ENCODE peak calls at places on chromosomes 16 and 17, in eight cellular contexts. D, N, E, O, Y, L, T and P are unnamed samples.
A peak's percentile ranks its signal among the peaks of the same experiment; 100 is the strongest.

GRCh38 chr16:75296606-75297005 is 45.2 kb upstream of the BCAR1 start:
- DNase-seq in D (no peak), N (peak; percentile 79), E (no peak), O (no peak), Y (no peak), L (no peak), T (peak; percentile 67), P (no peak)

GRCh38 chr17:21015564-21015963 is 27.2 kb downstream of the USP22 start:
- DNase-seq in D (no peak), N (no peak), E (no peak), O (no peak), Y (no peak), L (no peak), T (no peak), P (no peak)

GRCh38 chr17:77234695-77235094 is 93.9 kb downstream of the SEC14L1 start:
- DNase-seq in D (no peak), N (no peak), E (no peak), O (no peak), Y (no peak), L (no peak), T (no peak), P (no peak)

GRCh38 chr17:36546418-36547093 is 1.8 kb downstream of the GGNBP2 start:
- DNase-seq in D (no peak), N (no peak), E (no peak), O (no peak), Y (no peak), L (no peak), T (no peak), P (no peak)

GRCh38 chr16:48374255-48374654 is 11.0 kb downstream of the SIAH1 start:
- DNase-seq in D (no peak), N (no peak), E (no peak), O (no peak), Y (no peak), L (no peak), T (no peak), P (no peak)

GRCh38 chr16:50208460-50208931 is 55.4 kb downstream of the TENT4B start:
- DNase-seq in D (no peak), N (no peak), E (peak; percentile 79), O (no peak), Y (no peak), L (no peak), T (peak; percentile 65), P (no peak)

GRCh38 chr17:47225911-47226688 is 17.0 kb downstream of the MYL4 start:
- DNase-seq in D (no peak), N (no peak), E (no peak), O (no peak), Y (no peak), L (no peak), T (peak; percentile 20), P (no peak)

GRCh38 chr16:11265124-11265523 is 4.0 kb downstream of the TNP2 start:
- DNase-seq in D (no peak), N (no peak), E (no peak), O (no peak), Y (no peak), L (no peak), T (no peak), P (no peak)

GRCh38 chr17:32111141-32111771 is 31.0 kb upstream of the RHOT1 start:
- DNase-seq in D (peak; percentile 33), N (peak; percentile 80), E (peak; percentile 46), O (peak; percentile 87), Y (peak; percentile 73), L (peak; percentile 12), T (peak; percentile 53), P (peak; percentile 75)

GRCh38 chr17:75835315-75835987 is 8.8 kb downstream of the UNC13D start:
- DNase-seq in D (no peak), N (no peak), E (no peak), O (no peak), Y (peak; percentile 66), L (no peak), T (no peak), P (no peak)

GRCh38 chr17:56125830-56126819 is 27.1 kb upstream of the ANKFN1 start:
- DNase-seq in D (peak; percentile 30), N (no peak), E (peak; percentile 19), O (no peak), Y (no peak), L (no peak), T (peak; percentile 61), P (no peak)

GRCh38 chr17:41785876-41786226 is 660 bp downstream of the JUP start:
- DNase-seq in D (no peak), N (no peak), E (no peak), O (no peak), Y (peak; percentile 63), L (no peak), T (peak; percentile 22), P (no peak)

GRCh38 chr16:57878586-57878985 is 76.3 kb upstream of the KIFC3 start:
- DNase-seq in D (no peak), N (no peak), E (no peak), O (no peak), Y (no peak), L (no peak), T (no peak), P (no peak)

GRCh38 chr17:10618202-10618635 is 38.9 kb downstream of the MYH3 start:
- DNase-seq in D (peak; percentile 18), N (peak; percentile 66), E (peak; percentile 42), O (peak; percentile 87), Y (peak; percentile 80), L (peak; percentile 38), T (peak; percentile 46), P (no peak)

GRCh38 chr16:49499018-49499785 is 125.6 kb downstream of the C16orf78 start:
- DNase-seq in D (no peak), N (no peak), E (no peak), O (peak; percentile 62), Y (no peak), L (no peak), T (no peak), P (no peak)

GRCh38 chr16:49354101-49354500 is 19.5 kb upstream of the C16orf78 start:
- DNase-seq in D (no peak), N (no peak), E (no peak), O (no peak), Y (no peak), L (no peak), T (no peak), P (no peak)

GRCh38 chr16:14003119-14003570 is 68.0 kb upstream of the MRTFB start:
- DNase-seq in D (no peak), N (peak; percentile 78), E (peak; percentile 66), O (peak; percentile 91), Y (peak; percentile 69), L (no peak), T (peak; percentile 77), P (no peak)

GRCh38 chr16:84643180-84643583 is 5.1 kb upstream of the KLHL36 start:
- DNase-seq in D (peak; percentile 71), N (peak; percentile 85), E (peak; percentile 80), O (no peak), Y (no peak), L (no peak), T (peak; percentile 90), P (peak; percentile 95)

GRCh38 chr16:15899538-15900100 is 11.2 kb upstream of the CEP20 start:
- DNase-seq in D (peak; percentile 66), N (no peak), E (peak; percentile 67), O (no peak), Y (no peak), L (no peak), T (peak; percentile 98), P (no peak)

DNA sequence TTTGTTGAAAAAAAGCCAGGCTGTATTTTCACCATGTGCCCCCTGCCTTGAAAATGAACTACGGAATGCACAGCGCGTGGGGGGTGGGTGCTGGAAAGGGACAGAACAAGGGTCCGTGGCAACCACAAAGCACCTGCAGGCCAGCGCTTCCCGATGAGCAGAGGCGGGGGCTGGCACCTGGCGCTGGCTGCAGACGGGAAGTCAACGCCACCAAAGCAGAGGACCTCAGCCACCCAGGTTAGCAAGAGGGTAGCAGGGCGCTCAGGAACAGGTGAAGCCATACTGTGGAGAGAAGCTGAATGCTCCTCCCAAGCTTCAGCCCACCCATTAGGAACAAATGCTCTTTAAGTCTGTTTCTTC is 64.7 kb downstream of the KLHDC4 start:
- DNase-seq in D (no peak), N (no peak), E (no peak), O (no peak), Y (no peak), L (no peak), T (no peak), P (no peak)
- TF ChIP-seq CTCF in D (no peak), N (no peak), E (no peak), O (no peak), Y (no peak), L (no peak), T (no peak), P (no peak)

GRCh38 chr16:52171481-52171880 is 375.5 kb downstream of the TOX3 start:
- DNase-seq in D (no peak), N (no peak), E (no peak), O (no peak), Y (no peak), L (no peak), T (no peak), P (no peak)
- TF ChIP-seq CTCF in D (no peak), N (no peak), E (no peak), O (no peak), Y (no peak), L (no peak), T (no peak), P (no peak)

DNA sequence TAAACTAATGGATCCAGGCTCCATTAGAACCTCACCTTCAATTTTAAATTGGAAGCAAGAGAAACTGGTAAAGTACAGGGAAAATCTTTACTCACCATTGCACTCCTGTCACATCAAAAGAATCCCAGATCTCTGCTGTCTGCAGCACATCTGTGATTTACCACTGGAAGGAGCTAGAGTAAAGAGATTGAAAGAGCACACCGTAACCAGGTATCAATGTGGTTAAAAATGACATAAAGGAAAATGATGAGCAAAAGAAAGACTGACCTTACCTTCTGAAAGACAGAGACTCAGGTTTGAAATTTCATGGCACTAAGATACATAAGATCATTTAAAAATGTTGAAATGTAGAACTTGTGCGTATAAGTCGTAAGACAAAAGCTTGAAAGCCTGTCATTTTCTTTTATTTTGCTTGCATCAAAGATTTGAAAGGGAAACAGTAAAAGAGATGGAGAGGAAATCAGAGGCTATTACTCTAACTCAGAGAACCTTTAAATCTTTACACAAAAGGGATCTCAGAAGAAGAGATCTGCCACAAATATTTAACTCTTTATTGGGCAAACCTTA is 678.2 kb upstream of the GOT2 start:
- DNase-seq in D (no peak), N (no peak), E (no peak), O (no peak), Y (no peak), L (no peak), T (peak; percentile 28), P (no peak)
- TF ChIP-seq CTCF in D (peak; percentile 60), N (no peak), E (peak; percentile 17), O (peak; percentile 76), Y (no peak), L (no peak), T (peak; percentile 38), P (no peak)

DNA sequence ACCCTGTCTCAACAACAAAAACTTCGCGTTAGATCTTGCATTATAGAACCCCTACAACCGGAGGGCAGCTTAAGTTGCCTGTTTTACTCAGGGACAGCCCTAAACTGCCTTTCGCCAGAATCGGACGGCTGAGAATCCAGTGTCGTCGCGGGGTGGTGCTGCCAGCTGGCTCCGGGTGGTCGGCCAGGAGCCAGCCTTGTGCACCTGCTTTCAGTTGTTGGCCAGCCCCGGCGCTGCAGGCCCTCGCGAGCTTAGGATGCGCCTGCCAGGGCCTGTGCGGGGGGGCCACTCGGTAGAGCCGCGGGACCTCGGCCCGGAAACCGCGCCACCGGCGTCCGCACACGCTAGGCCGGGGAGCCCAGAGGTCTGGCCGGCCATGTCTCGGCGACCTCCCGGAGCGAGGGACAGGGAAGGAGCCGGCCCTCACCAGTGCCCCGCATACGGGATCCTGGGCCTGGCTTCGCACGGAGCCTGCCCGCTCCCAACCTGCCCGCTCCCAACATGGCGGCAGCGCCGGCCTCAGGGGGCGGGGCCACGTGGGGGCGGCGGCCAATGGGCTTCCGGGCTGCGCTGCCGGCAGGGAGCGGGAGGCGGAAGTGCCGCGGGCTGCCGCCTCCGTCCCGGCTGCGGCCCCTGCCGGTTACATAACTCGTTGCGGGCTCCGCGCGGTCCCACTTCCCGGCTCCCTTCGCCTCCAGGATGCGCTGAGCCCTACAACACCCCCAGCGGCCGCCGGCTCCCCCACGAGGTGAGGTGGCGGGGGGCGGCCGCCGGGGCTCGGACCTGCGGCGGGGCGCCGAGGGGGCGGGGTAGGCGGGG is 14.2 kb downstream of the NAA60 start:
- DNase-seq in D (peak; percentile 62), N (peak; percentile 95), E (no peak), O (peak; percentile 97), Y (peak; percentile 91), L (peak; percentile 88), T (peak; percentile 86), P (no peak)
- TF ChIP-seq CTCF in D (peak; percentile 45), N (peak; percentile 50), E (peak; percentile 36), O (peak; percentile 59), Y (no peak), L (peak; percentile 39), T (peak; percentile 25), P (no peak)